ENCODE peak calls at places on chromosomes 7 and 10, in four cellular contexts. T is GM12878, B is H1, F is SK-N-SH. G is an unnamed sample.

GRCh38 chr10:63464402-63465292 is 1.1 kb downstream of the JMJD1C start:
- DNase-seq in T (no peak), B (no peak), F (peak; percentile 19), G (peak; percentile 86)

GRCh38 chr10:42596196-42596595 is 42.2 kb downstream of the ZNF33B start:
- DNase-seq in T (no peak), B (no peak), F (no peak), G (no peak)

GRCh38 chr7:155880721-155881120 is 68.5 kb upstream of the SHH start:
- DNase-seq in T (no peak), B (no peak), F (no peak), G (no peak)

GRCh38 chr7:1247527-1248041 is 14.9 kb downstream of the UNCX start:
- DNase-seq in T (no peak), B (no peak), F (peak; percentile 76), G (no peak)

GRCh38 chr7:133773601-133774000 is 353.5 kb upstream of the LRGUK start:
- DNase-seq in T (no peak), B (no peak), F (no peak), G (no peak)

GRCh38 chr7:66296001-66296521 is 90.9 kb downstream of the TPST1 start:
- DNase-seq in T (peak; percentile 11), B (no peak), F (no peak), G (no peak)

GRCh38 chr10:47136866-47137265 is 163.1 kb upstream of the GDF10 start:
- DNase-seq in T (no peak), B (no peak), F (no peak), G (no peak)

GRCh38 chr7:133314084-133314483 is 61.2 kb downstream of the EXOC4 start:
- DNase-seq in T (no peak), B (no peak), F (no peak), G (no peak)

GRCh38 chr10:1360011-1360580 is 303.9 kb downstream of the WDR37 start:
- DNase-seq in T (no peak), B (peak; percentile 21), F (peak; percentile 58), G (peak; percentile 59)

GRCh38 chr10:35378547-35379210 is 42.4 kb downstream of the CCNY start:
- DNase-seq in T (no peak), B (no peak), F (no peak), G (peak; percentile 79)
- TF ChIP-seq NRF1 in T (no peak), B (no peak), F (no peak), G (no peak)

GRCh38 chr7:45683556-45684148 is 109.5 kb downstream of the ADCY1 start:
- DNase-seq in T (no peak), B (no peak), F (no peak), G (no peak)
- TF ChIP-seq NRF1 in T (no peak), B (no peak), F (no peak), G (no peak)

GRCh38 chr10:69045441-69046300 is 42.2 kb upstream of the SRGN start:
- DNase-seq in T (peak; percentile 93), B (no peak), F (no peak), G (no peak)
- TF ChIP-seq NRF1 in T (no peak), B (no peak), F (no peak), G (no peak)

DNA sequence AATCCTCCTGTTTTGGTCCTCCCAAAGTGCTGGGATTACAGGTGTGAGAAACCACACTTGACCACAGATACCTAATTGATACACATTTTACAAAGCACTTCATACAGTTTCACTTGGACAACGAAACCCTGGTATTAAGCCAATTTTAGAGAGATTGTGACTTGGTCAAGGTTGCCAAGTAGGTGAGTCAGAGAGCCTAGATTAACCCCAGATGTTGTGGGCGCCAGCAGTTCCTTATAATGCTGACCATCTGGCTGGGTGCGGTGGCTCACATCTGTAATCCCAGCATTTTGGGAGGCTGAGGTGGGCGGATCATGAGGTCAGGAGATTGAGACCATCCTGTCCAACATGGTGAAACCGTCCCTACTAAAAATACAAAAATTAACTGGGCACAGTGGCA is 4.9 kb upstream of the PHKG1 start:
- DNase-seq in T (no peak), B (no peak), F (no peak), G (peak; percentile 52)
- TF ChIP-seq NRF1 in T (no peak), B (no peak), F (no peak), G (no peak)

GRCh38 chr10:77085344-77085743 is 552.3 kb downstream of the KCNMA1 start:
- DNase-seq in T (no peak), B (no peak), F (no peak), G (no peak)

GRCh38 chr10:77080361-77081027 is 557.1 kb downstream of the KCNMA1 start:
- DNase-seq in T (no peak), B (no peak), F (no peak), G (no peak)

GRCh38 chr10:77081411-77082010 is 556.1 kb downstream of the KCNMA1 start:
- DNase-seq in T (no peak), B (no peak), F (no peak), G (no peak)

GRCh38 chr10:77084431-77085144 is 553.0 kb downstream of the KCNMA1 start:
- DNase-seq in T (no peak), B (no peak), F (no peak), G (no peak)

DNA sequence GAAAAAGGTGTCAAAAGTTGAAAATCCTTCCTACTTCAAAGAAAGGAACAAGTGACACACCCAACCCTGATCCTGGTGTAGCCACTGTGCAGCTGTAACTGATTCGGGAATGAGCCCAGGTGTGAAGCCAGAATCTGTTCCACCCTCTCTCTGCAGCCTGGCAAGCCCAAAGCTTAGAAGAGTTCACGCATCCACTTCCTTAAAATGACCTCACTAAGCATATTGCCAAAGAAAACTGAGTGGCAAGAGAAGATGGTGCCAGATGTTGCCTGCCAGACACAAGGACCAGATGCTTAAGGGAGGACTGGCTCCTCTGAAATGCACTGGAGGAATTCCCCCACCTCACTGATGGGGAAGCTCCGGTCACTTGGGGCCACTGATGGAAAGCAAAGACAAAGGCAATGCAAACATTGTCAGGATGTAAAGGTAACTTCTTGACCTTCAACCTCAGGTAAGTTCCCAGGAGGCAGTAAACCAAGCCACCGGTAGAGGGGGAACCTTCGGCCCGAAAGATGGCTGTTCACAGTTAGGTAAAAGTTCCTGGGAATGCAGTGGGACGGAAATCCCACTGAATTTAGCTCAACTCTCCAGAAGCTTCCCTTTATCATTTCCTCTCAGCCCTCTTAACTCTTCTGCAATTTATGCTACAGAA is 554.9 kb downstream of the KCNMA1 start:
- DNase-seq in T (no peak), B (peak; percentile 46), F (no peak), G (no peak)
- TF ChIP-seq NRF1 in T (no peak), B (no peak), F (no peak), G (no peak)

GRCh38 chr7:143362126-143362961 is at the start of gene FAM131B:
- DNase-seq in T (no peak), B (no peak), F (peak; percentile 91), G (peak; percentile 80)

GRCh38 chr7:143359769-143360168 is 2.7 kb downstream of the FAM131B start:
- DNase-seq in T (no peak), B (no peak), F (no peak), G (no peak)

GRCh38 chr7:143363011-143363937 is 761 bp upstream of the FAM131B start:
- DNase-seq in T (no peak), B (no peak), F (no peak), G (no peak)

GRCh38 chr7:143360788-143361551 is 1.5 kb downstream of the FAM131B start:
- DNase-seq in T (no peak), B (no peak), F (peak; percentile 64), G (peak; percentile 55)

GRCh38 chr7:143361552-143362125 is 874 bp downstream of the FAM131B start:
- DNase-seq in T (no peak), B (no peak), F (no peak), G (no peak)
- TF ChIP-seq NRF1 in T (no peak), B (no peak), F (no peak), G (no peak)

G was measured in K562.